ENCODE peak calls at places on chromosomes 7 and 10, in seven cellular contexts. N is GM12891, R is uterus, G is HCT116, S is lower leg skin, F is IMR-90, K is body of pancreas. M is an unnamed sample.

GRCh38 chr10:56586391-56586790 is 225.3 kb upstream of the ZWINT start:
- DNase-seq in S (no peak), N (no peak), G (no peak), K (no peak), F (no peak), R (no peak), M (no peak)

GRCh38 chr10:88810196-88810961 is 7.8 kb downstream of the LIPM start:
- DNase-seq in N (no peak), F (peak; percentile 72), K (peak; percentile 50), R (no peak), S (no peak), G (peak; percentile 60), M (peak; percentile 54)

GRCh38 chr10:69801434-69802315 is at the start of gene COL13A1:
- DNase-seq in S (peak; percentile 25), K (peak; percentile 33), F (peak; percentile 75), N (peak; percentile 28), G (peak; percentile 71), R (peak; percentile 29), M (peak; percentile 8)

GRCh38 chr7:92421676-92422435 is 25.4 kb upstream of the GATAD1 start:
- DNase-seq in F (peak; percentile 15), G (no peak), S (no peak), K (peak; percentile 20), N (no peak), R (no peak), M (peak; percentile 27)

GRCh38 chr10:12501851-12502525 is 152.6 kb downstream of the CAMK1D start:
- DNase-seq in F (no peak), G (no peak), K (peak; percentile 75), N (no peak), S (no peak), R (no peak), M (no peak)

GRCh38 chr7:47446871-47447466 is 134.9 kb downstream of the TNS3 start:
- DNase-seq in N (no peak), G (no peak), F (no peak), S (no peak), R (no peak), K (no peak), M (no peak)

GRCh38 chr10:77877461-77878344 is 48.9 kb downstream of the DLG5 start:
- DNase-seq in G (no peak), K (peak; percentile 24), N (peak; percentile 32), S (no peak), R (peak; percentile 60), F (peak; percentile 82), M (no peak)

GRCh38 chr7:85176197-85176596 is 10.7 kb downstream of the SEMA3D start:
- DNase-seq in N (no peak), F (peak; percentile 73), R (no peak), S (no peak), K (no peak), G (no peak), M (no peak)

GRCh38 chr10:74190494-74190893 is 39.5 kb downstream of the ADK start:
- DNase-seq in S (no peak), K (no peak), N (no peak), F (peak; percentile 4), G (no peak), R (no peak), M (no peak)

GRCh38 chr7:115618676-115619075 is 411.9 kb downstream of the TFEC start:
- DNase-seq in G (no peak), K (no peak), S (no peak), N (no peak), R (no peak), F (peak; percentile 96), M (no peak)

GRCh38 chr10:8057636-8058273 is 3.3 kb downstream of the GATA3 start:
- DNase-seq in N (no peak), G (no peak), F (no peak), R (no peak), K (no peak), S (no peak), M (no peak)

GRCh38 chr7:30206466-30206865 is 71.7 kb downstream of the MTURN start:
- DNase-seq in S (no peak), F (peak; percentile 13), K (no peak), G (peak; percentile 63), N (no peak), R (no peak), M (no peak)

GRCh38 chr10:28663576-28664368 is 13.5 kb upstream of the BAMBI start:
- DNase-seq in S (peak; percentile 65), F (peak; percentile 87), R (peak; percentile 84), K (peak; percentile 88), G (peak; percentile 66), N (peak; percentile 48), M (peak; percentile 67)

GRCh38 chr7:2725178-2726105 is 37.4 kb downstream of the AMZ1 start:
- DNase-seq in S (no peak), K (no peak), R (peak; percentile 10), F (no peak), G (no peak), N (no peak), M (no peak)

GRCh38 chr10:95655571-95656290 is 780 bp downstream of the ALDH18A1 start:
- DNase-seq in N (no peak), R (no peak), F (peak; percentile 50), S (no peak), G (no peak), K (no peak), M (peak; percentile 56)

GRCh38 chr10:69180525-69181204 is 631 bp downstream of the SUPV3L1 start:
- DNase-seq in F (peak; percentile 32), N (no peak), S (no peak), G (no peak), R (no peak), K (no peak), M (peak; percentile 71)

GRCh38 chr10:129758180-129758579 is 205.9 kb downstream of the EBF3 start:
- DNase-seq in F (no peak), R (peak; percentile 2), G (no peak), N (no peak), S (peak; percentile 10), K (peak; percentile 2), M (no peak)

GRCh38 chr7:46209611-46210170 is 288.6 kb upstream of the IGFBP3 start:
- DNase-seq in N (no peak), G (no peak), R (no peak), F (no peak), K (no peak), S (no peak), M (no peak)

GRCh38 chr7:2175514-2175913 is 57.2 kb downstream of the MAD1L1 start:
- DNase-seq in F (peak; percentile 97), N (no peak), S (no peak), K (peak; percentile 31), G (no peak), R (peak; percentile 51), M (no peak)

GRCh38 chr7:128530855-128531104 is 54.2 kb downstream of the METTL2B start:
- DNase-seq in S (peak; percentile 19), F (no peak), R (no peak), K (no peak), N (no peak), G (no peak), M (no peak)
- TF ChIP-seq POLR2A in S (no peak), F (peak; percentile 87), R (no peak), K (no peak), N (no peak), G (peak; percentile 22), M (peak; percentile 44)

GRCh38 chr7:33062782-33063443 is 337 bp upstream of the NT5C3A start:
- DNase-seq in F (peak; percentile 93), K (peak; percentile 92), N (peak; percentile 86), R (peak; percentile 94), G (peak; percentile 93), S (peak; percentile 88), M (peak; percentile 98)
- TF ChIP-seq POLR2A in F (peak; percentile 60), K (peak; percentile 61), N (peak; percentile 60), R (peak; percentile 89), G (peak; percentile 76), S (no peak), M (peak; percentile 91)

GRCh38 chr10:72303424-72304128 is 29.9 kb downstream of the DDIT4 start:
- DNase-seq in F (no peak), K (no peak), G (no peak), R (no peak), N (no peak), S (no peak), M (no peak)

GRCh38 chr10:72298774-72299519 is 25.2 kb downstream of the DDIT4 start:
- DNase-seq in N (no peak), F (no peak), K (no peak), S (no peak), G (no peak), R (no peak), M (no peak)

GRCh38 chr10:72297281-72297967 is 23.7 kb downstream of the DDIT4 start:
- DNase-seq in S (peak; percentile 85), K (peak; percentile 73), G (no peak), N (peak; percentile 60), F (peak; percentile 90), R (peak; percentile 85), M (peak; percentile 79)

GRCh38 chr10:72295330-72295910 is 21.7 kb downstream of the DDIT4 start:
- DNase-seq in K (no peak), N (no peak), F (no peak), R (no peak), S (no peak), G (no peak), M (no peak)

DNA sequence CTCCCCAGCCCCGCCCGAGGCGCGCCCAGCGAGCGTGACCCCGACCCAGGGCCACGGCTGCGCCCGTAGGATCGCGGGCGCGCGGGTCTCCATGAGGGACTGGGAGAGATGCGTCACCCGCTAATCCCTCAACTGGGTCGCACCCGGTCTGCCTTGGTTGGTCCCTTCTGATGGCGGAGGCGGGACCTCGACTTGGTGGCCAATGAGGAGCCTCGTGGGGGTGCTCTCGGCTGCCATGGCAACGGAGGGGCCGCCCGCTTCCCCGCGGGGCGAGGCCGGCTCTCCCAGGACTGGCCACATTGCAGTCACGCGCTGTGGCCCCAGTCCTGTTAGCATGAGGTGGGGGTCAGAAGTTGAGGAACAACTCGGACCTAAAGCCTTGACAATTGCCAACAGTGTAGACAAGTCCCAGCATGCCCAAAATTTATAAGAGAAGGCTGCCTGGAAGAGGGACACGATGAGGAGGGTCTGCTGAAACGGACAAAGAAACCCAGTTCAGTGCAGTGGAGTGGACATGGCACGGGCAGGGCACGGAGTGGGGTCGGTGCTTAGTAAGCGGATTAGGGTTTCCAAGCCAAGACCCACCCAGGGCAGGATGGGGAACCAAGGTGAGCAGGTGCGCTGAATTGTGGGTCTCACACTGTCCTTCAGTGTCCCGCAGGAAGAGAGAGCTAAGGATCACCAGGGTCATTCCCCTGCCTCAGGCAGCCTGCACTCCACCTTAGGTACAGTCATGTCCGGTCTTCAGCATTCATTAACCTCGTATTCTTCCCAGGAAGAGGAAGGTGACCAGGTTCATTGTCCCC is 24.4 kb downstream of the DDIT4 start:
- DNase-seq in K (peak; percentile 98), F (peak; percentile 97), S (peak; percentile 96), R (peak; percentile 97), N (peak; percentile 85), G (peak; percentile 94), M (peak; percentile 98)
- TF ChIP-seq POLR2A in K (peak; percentile 81), F (peak; percentile 75), S (no peak), R (peak; percentile 94), N (peak; percentile 77), G (no peak), M (peak; percentile 80)

GRCh38 chr7:13989944-13990295 is 454 bp upstream of the ETV1 start:
- DNase-seq in S (no peak), G (no peak), N (no peak), R (no peak), K (no peak), F (no peak), M (no peak)

GRCh38 chr7:13990984-13991790 is 1.7 kb upstream of the ETV1 start:
- DNase-seq in N (peak; percentile 18), G (peak; percentile 79), F (peak; percentile 98), S (peak; percentile 96), K (peak; percentile 93), R (peak; percentile 97), M (peak; percentile 88)

GRCh38 chr7:13989138-13989943 is at the start of gene ETV1:
- DNase-seq in N (no peak), R (peak; percentile 54), G (no peak), K (peak; percentile 26), S (peak; percentile 46), F (peak; percentile 60), M (peak; percentile 55)

GRCh38 chr7:13991791-13992620 is 2.5 kb upstream of the ETV1 start:
- DNase-seq in N (no peak), R (no peak), F (no peak), G (no peak), S (no peak), K (no peak), M (no peak)

GRCh38 chr7:13990319-13990983 is 985 bp upstream of the ETV1 start:
- DNase-seq in R (peak; percentile 22), G (no peak), K (peak; percentile 18), F (peak; percentile 37), S (peak; percentile 19), N (peak; percentile 16), M (peak; percentile 55)
- TF ChIP-seq POLR2A in R (no peak), G (no peak), K (peak; percentile 24), F (peak; percentile 13), S (no peak), N (no peak), M (no peak)

M was measured in erythroblast.